ENCODE peak calls at places on chromosomes 13 and 19, in six cellular contexts. One of them, this sample, is unnamed. For H3K4me1, the result is how much of the 10 kb centered on the place peaks cover.

GRCh38 chr13:22218784-22219183 is 547.9 kb downstream of the FGF9 start:
- DNase-seq in astrocyte: no peak
- DNase-seq in right lobe of liver: no peak
- DNase-seq in left lung: no peak
- DNase-seq in IMR-90: no peak
- DNase-seq in H9: no peak
- DNase-seq in this sample: no peak

GRCh38 chr13:42043676-42044075 is 4.8 kb upstream of the DGKH start:
- DNase-seq in astrocyte: no peak
- DNase-seq in left lung: no peak
- DNase-seq in right lobe of liver: no peak
- DNase-seq in H9: no peak
- DNase-seq in IMR-90: no peak
- DNase-seq in this sample: no peak

GRCh38 chr19:10088949-10089554 is 2.9 kb downstream of the SHFL start:
- DNase-seq in H9: no peak
- DNase-seq in IMR-90: no peak
- DNase-seq in right lobe of liver: no peak
- DNase-seq in astrocyte: no peak
- DNase-seq in left lung: no peak
- DNase-seq in this sample: no peak

GRCh38 chr13:71517004-71517403 is 350.0 kb downstream of the DACH1 start:
- DNase-seq in H9: no peak
- DNase-seq in astrocyte: no peak
- DNase-seq in right lobe of liver: no peak
- DNase-seq in left lung: no peak
- DNase-seq in IMR-90: no peak
- DNase-seq in this sample: no peak

GRCh38 chr19:17673937-17674799 is 14.0 kb downstream of the UNC13A start:
- DNase-seq in astrocyte: no peak
- DNase-seq in right lobe of liver: no peak
- DNase-seq in IMR-90: no peak
- DNase-seq in H9: no peak
- DNase-seq in left lung: no peak
- DNase-seq in this sample: no peak

GRCh38 chr19:10501971-10502523 is 1.1 kb downstream of the KEAP1 start:
- DNase-seq in H9: peak
- DNase-seq in astrocyte: no peak
- DNase-seq in right lobe of liver: peak
- DNase-seq in left lung: peak
- DNase-seq in IMR-90: peak
- DNase-seq in this sample: peak

GRCh38 chr13:44388427-44388826 is 14.8 kb downstream of the SERP2 start:
- DNase-seq in astrocyte: no peak
- DNase-seq in right lobe of liver: no peak
- DNase-seq in H9: no peak
- DNase-seq in left lung: no peak
- DNase-seq in IMR-90: no peak
- DNase-seq in this sample: peak

GRCh38 chr19:3782903-3783302 is 3.3 kb downstream of the MATK start:
- DNase-seq in left lung: no peak
- DNase-seq in H9: peak
- DNase-seq in IMR-90: no peak
- DNase-seq in astrocyte: no peak
- DNase-seq in right lobe of liver: no peak
- DNase-seq in this sample: no peak

GRCh38 chr13:43608400-43609137 is 178.2 kb downstream of the ENOX1 start:
- DNase-seq in astrocyte: no peak
- DNase-seq in right lobe of liver: no peak
- DNase-seq in H9: no peak
- DNase-seq in left lung: no peak
- DNase-seq in IMR-90: no peak
- DNase-seq in this sample: no peak

GRCh38 chr19:11361037-11361770 is 6.0 kb downstream of the PLPPR2 start:
- DNase-seq in H9: peak
- DNase-seq in astrocyte: no peak
- DNase-seq in IMR-90: no peak
- DNase-seq in left lung: peak
- DNase-seq in right lobe of liver: peak
- DNase-seq in this sample: peak

GRCh38 chr19:14090509-14091085 is at the start of gene SAMD1:
- DNase-seq in right lobe of liver: peak
- DNase-seq in IMR-90: peak
- DNase-seq in H9: peak
- DNase-seq in astrocyte: peak
- DNase-seq in left lung: peak
- DNase-seq in this sample: peak

GRCh38 chr13:78015782-78016181 is 97.2 kb upstream of the EDNRB start:
- DNase-seq in left lung: no peak
- DNase-seq in IMR-90: no peak
- DNase-seq in astrocyte: no peak
- DNase-seq in H9: no peak
- DNase-seq in right lobe of liver: no peak
- DNase-seq in this sample: no peak

GRCh38 chr19:12052057-12052570 is 647 bp downstream of the ZNF878 start:
- DNase-seq in astrocyte: peak
- DNase-seq in right lobe of liver: no peak
- DNase-seq in left lung: no peak
- DNase-seq in IMR-90: peak
- DNase-seq in H9: no peak
- DNase-seq in this sample: no peak

GRCh38 chr19:41214161-41214560 is 4.9 kb upstream of the AXL start:
- DNase-seq in H9: no peak
- DNase-seq in astrocyte: no peak
- DNase-seq in left lung: no peak
- DNase-seq in right lobe of liver: no peak
- DNase-seq in IMR-90: no peak
- DNase-seq in this sample: no peak

GRCh38 chr19:21704320-21704719 is 63.1 kb downstream of the ZNF100 start:
- DNase-seq in IMR-90: no peak
- DNase-seq in left lung: no peak
- DNase-seq in astrocyte: no peak
- DNase-seq in right lobe of liver: no peak
- DNase-seq in H9: no peak
- DNase-seq in this sample: no peak

GRCh38 chr13:34863360-34864135 is 78.5 kb upstream of the NBEA start:
- DNase-seq in IMR-90: peak
- DNase-seq in astrocyte: peak
- DNase-seq in left lung: no peak
- DNase-seq in H9: no peak
- DNase-seq in right lobe of liver: no peak
- DNase-seq in this sample: peak

GRCh38 chr19:17766543-17767131 is 15.4 kb downstream of the FCHO1 start:
- DNase-seq in astrocyte: peak
- DNase-seq in IMR-90: peak
- DNase-seq in right lobe of liver: peak
- DNase-seq in left lung: peak
- DNase-seq in H9: peak
- DNase-seq in this sample: peak

GRCh38 chr19:17026041-17026658 is 460 bp downstream of the CPAMD8 start:
- DNase-seq in H9: no peak
- DNase-seq in right lobe of liver: no peak
- DNase-seq in astrocyte: no peak
- DNase-seq in left lung: peak
- DNase-seq in IMR-90: no peak
- DNase-seq in this sample: no peak

GRCh38 chr19:50817941-50818858 is 5.4 kb downstream of the KLK1 start:
- DNase-seq in IMR-90: no peak
- DNase-seq in right lobe of liver: no peak
- DNase-seq in left lung: no peak
- DNase-seq in H9: peak
- DNase-seq in astrocyte: no peak
- DNase-seq in this sample: peak

GRCh38 chr19:49556412-49557398 is 23.7 kb downstream of the NOSIP start:
- DNase-seq in astrocyte: no peak
- DNase-seq in H9: peak
- DNase-seq in left lung: no peak
- DNase-seq in IMR-90: no peak
- DNase-seq in right lobe of liver: no peak
- DNase-seq in this sample: no peak

GRCh38 chr19:31249217-31249616 is 100.0 kb downstream of the TSHZ3 start:
- DNase-seq in astrocyte: no peak
- DNase-seq in IMR-90: no peak
- DNase-seq in right lobe of liver: no peak
- DNase-seq in H9: no peak
- DNase-seq in left lung: no peak
- DNase-seq in this sample: no peak

GRCh38 chr13:108478179-108478578 is 151.2 kb upstream of the MYO16 start:
- DNase-seq in IMR-90: no peak
- DNase-seq in astrocyte: no peak
- DNase-seq in H9: no peak
- DNase-seq in right lobe of liver: no peak
- DNase-seq in left lung: no peak
- DNase-seq in this sample: no peak

GRCh38 chr19:15448778-15449619 is 757 bp downstream of the WIZ start:
- DNase-seq in astrocyte: no peak
- DNase-seq in IMR-90: no peak
- DNase-seq in left lung: no peak
- DNase-seq in H9: no peak
- DNase-seq in right lobe of liver: peak
- DNase-seq in this sample: peak

GRCh38 chr19:4829001-4829712 is 2.4 kb downstream of the TICAM1 start:
- DNase-seq in H9: no peak
- DNase-seq in right lobe of liver: peak
- DNase-seq in astrocyte: no peak
- DNase-seq in left lung: no peak
- DNase-seq in IMR-90: no peak
- DNase-seq in this sample: no peak

GRCh38 chr13:25117312-25117711 is 21.4 kb downstream of the PABPC3 start:
- DNase-seq in left lung: no peak
- DNase-seq in astrocyte: no peak
- DNase-seq in right lobe of liver: no peak
- DNase-seq in IMR-90: no peak
- DNase-seq in H9: no peak
- DNase-seq in this sample: no peak

GRCh38 chr13:93344048-93344447 is 117.4 kb downstream of the GPC6 start:
- DNase-seq in left lung: no peak
- DNase-seq in astrocyte: no peak
- DNase-seq in IMR-90: no peak
- DNase-seq in right lobe of liver: no peak
- DNase-seq in H9: no peak
- DNase-seq in this sample: no peak

GRCh38 chr13:33739254-33739653 is 78.7 kb upstream of the RFC3 start:
- DNase-seq in H9: no peak
- DNase-seq in astrocyte: no peak
- DNase-seq in right lobe of liver: no peak
- DNase-seq in left lung: no peak
- DNase-seq in IMR-90: no peak
- DNase-seq in this sample: no peak

GRCh38 chr19:52638601-52639000 is 446 bp upstream of the ZNF83 start:
- DNase-seq in IMR-90: peak
- DNase-seq in left lung: peak
- DNase-seq in H9: no peak
- DNase-seq in astrocyte: peak
- DNase-seq in right lobe of liver: peak
- DNase-seq in this sample: peak

GRCh38 chr19:9041023-9041422 is 30.8 kb upstream of the MUC16 start:
- DNase-seq in IMR-90: no peak
- DNase-seq in left lung: no peak
- DNase-seq in astrocyte: no peak
- DNase-seq in right lobe of liver: no peak
- DNase-seq in H9: no peak
- DNase-seq in this sample: no peak

GRCh38 chr19:45439569-45440258 is 16.0 kb upstream of the ERCC1 start:
- DNase-seq in right lobe of liver: peak
- DNase-seq in H9: peak
- DNase-seq in astrocyte: peak
- DNase-seq in IMR-90: peak
- DNase-seq in left lung: peak
- DNase-seq in this sample: peak

GRCh38 chr19:34366670-34367423 is 1.9 kb downstream of the GPI start:
- DNase-seq in IMR-90: peak
- DNase-seq in astrocyte: peak
- DNase-seq in H9: no peak
- DNase-seq in left lung: no peak
- DNase-seq in right lobe of liver: no peak
- DNase-seq in this sample: no peak

GRCh38 chr13:46664195-46664594 is 111.2 kb downstream of the LRCH1 start:
- DNase-seq in astrocyte: no peak
- DNase-seq in left lung: no peak
- DNase-seq in IMR-90: no peak
- DNase-seq in right lobe of liver: no peak
- DNase-seq in H9: no peak
- DNase-seq in this sample: no peak
- H3K4me1 ChIP-seq in astrocyte: under half
- H3K4me1 ChIP-seq in left lung: under half
- H3K4me1 ChIP-seq in IMR-90: under half
- H3K4me1 ChIP-seq in right lobe of liver: under half
- H3K4me1 ChIP-seq in H9: under half
- H3K4me1 ChIP-seq in this sample: half or more

GRCh38 chr13:30377312-30377685 is 45.0 kb upstream of the UBE2L5 start:
- DNase-seq in H9: no peak
- DNase-seq in right lobe of liver: no peak
- DNase-seq in IMR-90: no peak
- DNase-seq in astrocyte: no peak
- DNase-seq in left lung: no peak
- DNase-seq in this sample: no peak
- H3K4me1 ChIP-seq in H9: under half
- H3K4me1 ChIP-seq in right lobe of liver: under half
- H3K4me1 ChIP-seq in IMR-90: under half
- H3K4me1 ChIP-seq in astrocyte: under half
- H3K4me1 ChIP-seq in left lung: under half
- H3K4me1 ChIP-seq in this sample: under half

GRCh38 chr19:46474211-46474610 is 2.8 kb upstream of the PNMA8A start:
- DNase-seq in right lobe of liver: no peak
- DNase-seq in left lung: no peak
- DNase-seq in IMR-90: no peak
- DNase-seq in H9: no peak
- DNase-seq in astrocyte: no peak
- DNase-seq in this sample: no peak
- H3K4me1 ChIP-seq in right lobe of liver: under half
- H3K4me1 ChIP-seq in left lung: under half
- H3K4me1 ChIP-seq in IMR-90: under half
- H3K4me1 ChIP-seq in H9: under half
- H3K4me1 ChIP-seq in astrocyte: under half
- H3K4me1 ChIP-seq in this sample: under half

GRCh38 chr13:98524793-98525192 is 52.1 kb downstream of the STK24 start:
- DNase-seq in astrocyte: no peak
- DNase-seq in right lobe of liver: no peak
- DNase-seq in IMR-90: no peak
- DNase-seq in left lung: no peak
- DNase-seq in H9: no peak
- DNase-seq in this sample: no peak
- H3K4me1 ChIP-seq in astrocyte: under half
- H3K4me1 ChIP-seq in right lobe of liver: under half
- H3K4me1 ChIP-seq in IMR-90: under half
- H3K4me1 ChIP-seq in left lung: under half
- H3K4me1 ChIP-seq in H9: under half
- H3K4me1 ChIP-seq in this sample: under half